ENCODE peak calls at places on chromosomes 16 and 17, in nine cellular contexts. A, D, R, K, B, G, F, U and I are unnamed samples.
A peak's percentile ranks its signal among the peaks of the same experiment; 100 is the strongest.

GRCh38 chr17:28421775-28422305 is 15.8 kb upstream of the SLC46A1 start:
- DNase-seq in A (no peak), D (no peak), R (no peak), K (no peak), B (no peak), G (no peak), F (no peak), U (no peak), I (no peak)

GRCh38 chr17:72388765-72389473 is 268.1 kb downstream of the SOX9 start:
- DNase-seq in A (no peak), D (no peak), R (no peak), K (no peak), B (peak; percentile 64), G (peak; percentile 67), F (peak; percentile 33), U (no peak), I (no peak)

GRCh38 chr16:89174877-89175276 is 3.3 kb downstream of the CDH15 start:
- DNase-seq in A (no peak), D (no peak), R (no peak), K (no peak), B (no peak), G (no peak), F (peak; percentile 43), U (no peak), I (no peak)

GRCh38 chr17:71709974-71710373 is 410.8 kb upstream of the SOX9 start:
- DNase-seq in A (no peak), D (no peak), R (no peak), K (no peak), B (no peak), G (no peak), F (peak; percentile 24), U (no peak), I (no peak)

GRCh38 chr16:17380613-17381012 is 90.1 kb downstream of the XYLT1 start:
- DNase-seq in A (no peak), D (no peak), R (no peak), K (no peak), B (no peak), G (no peak), F (no peak), U (no peak), I (no peak)

GRCh38 chr17:50051082-50051576 is 4.8 kb upstream of the ITGA3 start:
- DNase-seq in A (no peak), D (peak; percentile 62), R (no peak), K (no peak), B (peak; percentile 91), G (peak; percentile 92), F (peak; percentile 62), U (no peak), I (no peak)

GRCh38 chr16:87114832-87115231 is 202.4 kb downstream of the C16orf95 start:
- DNase-seq in A (no peak), D (no peak), R (no peak), K (no peak), B (no peak), G (peak; percentile 22), F (no peak), U (no peak), I (peak; percentile 22)

GRCh38 chr17:79843475-79843916 is 4.3 kb upstream of the CBX4 start:
- DNase-seq in A (no peak), D (no peak), R (no peak), K (no peak), B (no peak), G (peak; percentile 74), F (no peak), U (no peak), I (no peak)

GRCh38 chr16:81204794-81205680 is 33.5 kb upstream of the BCO1 start:
- DNase-seq in A (no peak), D (peak; percentile 48), R (peak; percentile 27), K (no peak), B (peak; percentile 44), G (peak; percentile 68), F (peak; percentile 72), U (peak; percentile 76), I (peak; percentile 73)

GRCh38 chr16:84339316-84339715 is 29.0 kb upstream of the ATP2C2 start:
- DNase-seq in A (no peak), D (no peak), R (no peak), K (no peak), B (no peak), G (no peak), F (no peak), U (no peak), I (no peak)

GRCh38 chr17:82388922-82389283 is 17.3 kb downstream of the UTS2R start:
- DNase-seq in A (no peak), D (no peak), R (no peak), K (no peak), B (no peak), G (no peak), F (no peak), U (no peak), I (peak; percentile 45)

GRCh38 chr17:44911133-44912001 is 3.9 kb downstream of the GFAP start:
- DNase-seq in A (no peak), D (peak; percentile 73), R (no peak), K (no peak), B (peak; percentile 32), G (peak; percentile 98), F (peak; percentile 44), U (peak; percentile 84), I (peak; percentile 96)

GRCh38 chr17:65750678-65751077 is 189.2 kb upstream of the AXIN2 start:
- DNase-seq in A (no peak), D (peak; percentile 87), R (peak; percentile 75), K (no peak), B (peak; percentile 96), G (no peak), F (peak; percentile 88), U (peak; percentile 73), I (no peak)

GRCh38 chr17:73335591-73336503 is 24.0 kb upstream of the CDC42EP4 start:
- DNase-seq in A (no peak), D (peak; percentile 34), R (no peak), K (no peak), B (peak; percentile 91), G (no peak), F (no peak), U (no peak), I (peak; percentile 47)

GRCh38 chr16:20348365-20349185 is 3.9 kb downstream of the UMOD start:
- DNase-seq in A (no peak), D (peak; percentile 57), R (no peak), K (no peak), B (no peak), G (peak; percentile 92), F (no peak), U (no peak), I (peak; percentile 90)

GRCh38 chr16:48471435-48471834 is 86.2 kb upstream of the SIAH1 start:
- DNase-seq in A (no peak), D (no peak), R (no peak), K (no peak), B (no peak), G (no peak), F (no peak), U (no peak), I (peak; percentile 18)
- H3K27me3 ChIP-seq in A (no peaks in the 10 kb centered on the region), D (no peaks in the 10 kb centered on the region), R (no peaks in the 10 kb centered on the region), K (no peaks in the 10 kb centered on the region), B (no peaks in the 10 kb centered on the region), G (no peaks in the 10 kb centered on the region), F (no peaks in the 10 kb centered on the region), U (no peaks in the 10 kb centered on the region), I (no peaks in the 10 kb centered on the region)

GRCh38 chr17:38404174-38404943 is 23.9 kb upstream of the ARHGAP23 start:
- DNase-seq in A (no peak), D (no peak), R (no peak), K (no peak), B (no peak), G (peak; percentile 63), F (no peak), U (no peak), I (peak; percentile 49)
- H3K4me3 ChIP-seq in A (no peak overlapping the region), D (no peak overlapping the region), R (no peak overlapping the region), K (no peak overlapping the region), B (no peak overlapping the region), G (no peak overlapping the region), F (no peak overlapping the region), U (no peak overlapping the region), I (no peak overlapping the region)

DNA sequence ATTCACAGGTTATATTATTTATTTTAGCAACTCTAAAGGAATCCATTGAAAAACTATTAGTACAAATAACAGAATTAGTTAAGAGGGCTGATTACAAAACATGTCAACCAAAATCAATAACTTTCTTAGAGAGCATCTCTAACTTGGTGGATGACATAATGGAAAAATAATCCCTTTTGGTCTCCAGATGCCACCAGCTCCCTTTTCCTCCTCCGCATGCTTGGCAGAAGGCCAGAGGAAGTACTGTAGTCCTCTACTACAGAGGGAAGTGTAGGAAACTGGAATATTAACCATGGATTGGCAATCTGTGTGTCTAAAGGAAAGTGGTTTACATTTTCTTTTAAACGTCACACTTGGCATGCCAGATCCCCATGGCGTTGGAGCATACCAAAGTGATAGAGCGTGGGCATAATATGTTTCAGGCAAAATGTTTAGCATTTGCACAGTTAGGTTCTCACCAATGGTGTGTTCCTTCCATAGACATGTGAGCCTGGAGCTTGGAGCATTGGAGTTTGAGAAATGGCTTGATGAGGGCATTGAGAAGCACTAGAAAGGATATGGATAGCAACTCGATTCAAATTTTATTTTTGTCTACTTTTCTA is 106.3 kb downstream of the PRKCB start:
- DNase-seq in A (no peak), D (no peak), R (no peak), K (no peak), B (no peak), G (peak; percentile 6), F (no peak), U (no peak), I (no peak)
- H3K27me3 ChIP-seq in A (no peaks in the 10 kb centered on the region), D (peaks cover 4% of the 10 kb centered on the region), R (no peaks in the 10 kb centered on the region), K (no peaks in the 10 kb centered on the region), B (no peaks in the 10 kb centered on the region), G (peaks cover 6% of the 10 kb centered on the region), F (no peaks in the 10 kb centered on the region), U (no peaks in the 10 kb centered on the region), I (no peaks in the 10 kb centered on the region)

GRCh38 chr17:4534928-4535666 is 20.1 kb downstream of the MYBBP1A start:
- DNase-seq in A (no peak), D (no peak), R (no peak), K (no peak), B (no peak), G (peak; percentile 75), F (no peak), U (no peak), I (no peak)

GRCh38 chr17:4536742-4537411 is 18.3 kb downstream of the MYBBP1A start:
- DNase-seq in A (no peak), D (no peak), R (no peak), K (no peak), B (no peak), G (peak; percentile 60), F (peak; percentile 12), U (no peak), I (peak; percentile 87)

GRCh38 chr17:4537451-4538235 is 17.5 kb downstream of the MYBBP1A start:
- DNase-seq in A (no peak), D (no peak), R (no peak), K (peak; percentile 82), B (no peak), G (no peak), F (no peak), U (no peak), I (no peak)

GRCh38 chr17:4535667-4536258 is 19.4 kb downstream of the MYBBP1A start:
- DNase-seq in A (no peak), D (no peak), R (no peak), K (no peak), B (no peak), G (peak; percentile 83), F (no peak), U (no peak), I (peak; percentile 82)

GRCh38 chr17:4536259-4536741 is 18.9 kb downstream of the MYBBP1A start:
- DNase-seq in A (no peak), D (no peak), R (no peak), K (no peak), B (no peak), G (no peak), F (no peak), U (no peak), I (peak; percentile 92)
- H3K4me3 ChIP-seq in A (no peak overlapping the region), D (peak overlapping the region; percentile 13), R (no peak overlapping the region), K (peak overlapping the region; percentile 40), B (no peak overlapping the region), G (no peak overlapping the region), F (no peak overlapping the region), U (no peak overlapping the region), I (peak overlapping the region; percentile 35)